ENCODE peak calls at places on chromosomes 13 and 19, in six cellular contexts. X is stimulated activated CD4-positive, alpha-beta T cell treated with anti-CD3 and anti-CD28 coated beads, Interleukin-4, amount 100 ng/mL, for 48 hours; S is lower lobe of right lung; R is MCF 10A; T is stimulated activated naive CD8-positive, alpha-beta T cell treated with anti-CD3 and anti-CD28 coated beads, Interleukin-15, Interleukin-2, amounts not matched to agents 100 U/mL and 50 U/mL, for 24 hours; O is GM12865. G is an unnamed sample.

GRCh38 chr13:71028884-71029283 is 838.1 kb downstream of the DACH1 start:
- DNase-seq in X (no peak), O (no peak), R (no peak), S (no peak), T (no peak), G (no peak)

GRCh38 chr13:25489238-25489637 is 117.5 kb downstream of the ATP8A2 start:
- DNase-seq in X (no peak), O (no peak), R (no peak), T (no peak), S (no peak), G (no peak)

GRCh38 chr13:97329331-97329730 is 104.6 kb upstream of the RAP2A start:
- DNase-seq in R (no peak), S (no peak), O (no peak), T (no peak), X (no peak), G (no peak)

GRCh38 chr19:34232566-34233481 is 21.5 kb upstream of the GARRE1 start:
- DNase-seq in S (peak; percentile 59), R (peak; percentile 71), X (peak; percentile 19), T (peak; percentile 34), O (peak; percentile 59), G (peak; percentile 89)

GRCh38 chr19:15701757-15702589 is 25.9 kb upstream of the OR10H2 start:
- DNase-seq in T (no peak), O (no peak), S (no peak), R (peak; percentile 5), X (no peak), G (no peak)

GRCh38 chr13:89584058-89584457 is 1763.4 kb upstream of the MIR17HG start:
- DNase-seq in X (no peak), S (no peak), R (no peak), T (no peak), O (no peak), G (no peak)

GRCh38 chr13:31896427-31896826 is 135.1 kb upstream of the FRY start:
- DNase-seq in S (no peak), R (peak; percentile 55), T (no peak), O (peak; percentile 73), X (no peak), G (no peak)

GRCh38 chr13:38902551-38902950 is 88.1 kb downstream of the STOML3 start:
- DNase-seq in X (no peak), O (no peak), S (no peak), R (peak; percentile 11), T (no peak), G (no peak)

GRCh38 chr13:95588721-95589120 is 36.2 kb downstream of the CLDN10 start:
- DNase-seq in R (peak; percentile 63), X (no peak), O (no peak), T (no peak), S (no peak), G (no peak)

GRCh38 chr19:39996218-39996810 is 546 bp upstream of the ZNF546 start:
- DNase-seq in T (peak; percentile 49), O (peak; percentile 66), X (peak; percentile 42), S (no peak), R (no peak), G (peak; percentile 33)

GRCh38 chr19:23345838-23346237 is 49.4 kb downstream of the ZNF91 start:
- DNase-seq in X (no peak), O (no peak), T (no peak), R (no peak), S (no peak), G (no peak)

GRCh38 chr19:50932018-50932689 is 20.7 kb downstream of the KLK5 start:
- DNase-seq in T (no peak), O (no peak), R (peak; percentile 86), S (no peak), X (no peak), G (no peak)

GRCh38 chr19:12783849-12784393 is 7.4 kb upstream of the JUNB start:
- DNase-seq in T (peak; percentile 43), R (peak; percentile 58), O (peak; percentile 35), S (peak; percentile 84), X (no peak), G (no peak)

GRCh38 chr13:30037306-30037705 is 186.9 kb upstream of the UBL3 start:
- DNase-seq in T (no peak), X (no peak), S (no peak), R (no peak), O (no peak), G (no peak)

GRCh38 chr19:10543420-10544241 is at the start of gene ATG4D:
- DNase-seq in S (peak; percentile 92), T (peak; percentile 85), R (peak; percentile 83), X (peak; percentile 75), O (peak; percentile 84), G (peak; percentile 88)

GRCh38 chr19:46880440-46880839 is 19.6 kb downstream of the ARHGAP35 start:
- DNase-seq in X (no peak), O (no peak), T (no peak), R (no peak), S (no peak), G (no peak)

GRCh38 chr19:52336976-52337375 is 933 bp downstream of the ZNF610 start:
- DNase-seq in X (no peak), O (no peak), T (no peak), S (no peak), R (no peak), G (no peak)

GRCh38 chr19:53809518-53810186 is 14.5 kb downstream of the NLRP12 start:
- DNase-seq in X (peak; percentile 5), S (no peak), O (no peak), T (no peak), R (no peak), G (no peak)

GRCh38 chr19:16417660-16418596 is 53.8 kb downstream of the EPS15L1 start:
- DNase-seq in X (peak; percentile 45), R (peak; percentile 53), S (peak; percentile 81), O (peak; percentile 76), T (peak; percentile 76), G (peak; percentile 83)

GRCh38 chr19:48656840-48657474 is 11.0 kb upstream of the CA11 start:
- DNase-seq in T (no peak), O (no peak), X (no peak), R (peak; percentile 81), S (no peak), G (peak; percentile 65)

GRCh38 chr13:94233401-94233800 is 246.1 kb downstream of the DCT start:
- DNase-seq in T (no peak), S (no peak), O (no peak), X (no peak), R (peak; percentile 96), G (peak; percentile 42)

GRCh38 chr19:13794388-13794751 is 873 bp upstream of the ZSWIM4 start:
- DNase-seq in R (peak; percentile 87), T (no peak), X (no peak), S (peak; percentile 70), O (no peak), G (no peak)

GRCh38 chr13:51221674-51222509 is at the start of gene FAM124A:
- DNase-seq in T (peak; percentile 66), O (peak; percentile 46), X (peak; percentile 30), S (peak; percentile 58), R (peak; percentile 53), G (peak; percentile 40)

GRCh38 chr19:21767065-21767800 is at the start of gene ZNF100:
- DNase-seq in X (peak; percentile 86), O (peak; percentile 96), R (peak; percentile 96), S (peak; percentile 94), T (peak; percentile 86), G (peak; percentile 38)

GRCh38 chr19:16930753-16931152 is 42.0 kb downstream of the F2RL3 start:
- DNase-seq in R (no peak), S (no peak), X (no peak), O (no peak), T (no peak), G (no peak)

GRCh38 chr19:12840091-12841079 is 2.1 kb downstream of the MAST1 start:
- DNase-seq in O (peak; percentile 76), T (peak; percentile 71), X (peak; percentile 48), S (peak; percentile 77), R (peak; percentile 89), G (peak; percentile 66)

GRCh38 chr19:3360494-3361383 is 5.6 kb upstream of the NFIC start:
- DNase-seq in T (peak; percentile 83), O (peak; percentile 76), S (peak; percentile 79), R (peak; percentile 53), X (peak; percentile 73), G (no peak)

GRCh38 chr13:110652231-110652730 is 36.9 kb downstream of the NAXD start:
- DNase-seq in S (no peak), X (no peak), R (no peak), T (no peak), O (no peak), G (no peak)

GRCh38 chr13:22040810-22041364 is 370.0 kb downstream of the FGF9 start:
- DNase-seq in X (no peak), R (no peak), T (no peak), O (no peak), S (peak; percentile 60), G (no peak)

GRCh38 chr13:51547425-51548176 is 36.7 kb upstream of the WDFY2 start:
- DNase-seq in X (no peak), S (no peak), O (no peak), R (no peak), T (no peak), G (no peak)

GRCh38 chr19:32165176-32165575 is 180.2 kb upstream of the ZNF507 start:
- DNase-seq in T (no peak), O (no peak), S (no peak), R (no peak), X (no peak), G (no peak)

GRCh38 chr19:50909240-50910070 is 1.7 kb downstream of the KLK4 start:
- DNase-seq in T (peak; percentile 57), X (peak; percentile 36), S (peak; percentile 59), R (peak; percentile 29), O (peak; percentile 79), G (no peak)

GRCh38 chr13:98014766-98015165 is 61.3 kb downstream of the IPO5 start:
- DNase-seq in O (no peak), R (peak; percentile 43), S (no peak), T (no peak), X (no peak), G (peak; percentile 23)

GRCh38 chr19:3175761-3176714 is 2.5 kb upstream of the S1PR4 start:
- DNase-seq in R (peak; percentile 90), S (peak; percentile 93), T (no peak), O (peak; percentile 89), X (no peak), G (no peak)

GRCh38 chr19:50720181-50720920 is 749 bp upstream of the SHANK1 start:
- DNase-seq in X (no peak), O (no peak), S (no peak), T (no peak), R (no peak), G (no peak)

GRCh38 chr19:19386373-19386869 is 19.1 kb upstream of the GATAD2A start:
- DNase-seq in T (peak; percentile 40), R (no peak), X (no peak), S (no peak), O (no peak), G (no peak)

GRCh38 chr19:4120531-4120930 is 3.4 kb downstream of the MAP2K2 start:
- DNase-seq in O (no peak), X (no peak), T (no peak), S (no peak), R (no peak), G (peak; percentile 40)